ENCODE peak calls at places on chromosomes 12 and 14, in four cellular contexts. L is IMR-90, J is K562, Q is endothelial cell of umbilical vein. H is an unnamed sample. For H3K4me1 and H3K9me1, the result is how much of the 10 kb centered on the place peaks cover.

GRCh38 chr12:102023343-102023930 is 38.4 kb downstream of the WASHC3 start:
- DNase-seq in J (no peak), Q (no peak), L (peak), H (no peak)

GRCh38 chr12:45200497-45201043 is 15.3 kb upstream of the ANO6 start:
- DNase-seq in L (peak), J (no peak), Q (no peak), H (no peak)

GRCh38 chr14:53441789-53442188 is 288.7 kb upstream of the DDHD1 start:
- DNase-seq in Q (no peak), J (no peak), L (no peak), H (no peak)

GRCh38 chr12:95218164-95218851 is 701 bp downstream of the VEZT start:
- DNase-seq in L (peak), J (peak), Q (peak), H (no peak)

GRCh38 chr12:109715310-109716091 is 1.9 kb downstream of the FAM222A start:
- DNase-seq in J (peak), L (no peak), Q (no peak), H (no peak)

GRCh38 chr12:106743270-106743988 is 31.1 kb upstream of the RIC8B start:
- DNase-seq in L (no peak), Q (no peak), J (no peak), H (no peak)

GRCh38 chr14:77782202-77782601 is 17.7 kb upstream of the ADCK1 start:
- DNase-seq in J (no peak), Q (no peak), L (peak), H (no peak)

GRCh38 chr14:97458302-97459137 is 661.3 kb downstream of the VRK1 start:
- DNase-seq in J (no peak), L (no peak), Q (no peak), H (no peak)

GRCh38 chr14:76920572-76921175 is 94.5 kb downstream of the LRRC74A start:
- DNase-seq in L (no peak), J (no peak), Q (no peak), H (no peak)

GRCh38 chr12:117188961-117189724 is 1.1 kb downstream of the FBXO21 start:
- DNase-seq in Q (peak), J (no peak), L (peak), H (no peak)

GRCh38 chr12:56061982-56062381 is 18.0 kb upstream of the ERBB3 start:
- DNase-seq in J (no peak), Q (no peak), L (no peak), H (no peak)

GRCh38 chr12:124684971-124685688 is 117.7 kb upstream of the NCOR2 start:
- DNase-seq in J (no peak), L (peak), Q (no peak), H (no peak)
- H3K4me1 ChIP-seq in J (under half), L (under half), Q (half or more), H (half or more)

GRCh38 chr12:27653661-27654060 is 42.6 kb upstream of the REP15 start:
- DNase-seq in J (no peak), Q (no peak), L (no peak), H (no peak)

GRCh38 chr12:27652174-27652763 is 44.0 kb upstream of the REP15 start:
- DNase-seq in Q (peak), J (peak), L (peak), H (peak)

GRCh38 chr12:27651201-27651600 is 45.0 kb upstream of the REP15 start:
- DNase-seq in J (no peak), Q (no peak), L (peak), H (peak)

GRCh38 chr12:27646149-27646548 is 50.1 kb upstream of the REP15 start:
- DNase-seq in L (no peak), Q (no peak), J (no peak), H (no peak)

DNA sequence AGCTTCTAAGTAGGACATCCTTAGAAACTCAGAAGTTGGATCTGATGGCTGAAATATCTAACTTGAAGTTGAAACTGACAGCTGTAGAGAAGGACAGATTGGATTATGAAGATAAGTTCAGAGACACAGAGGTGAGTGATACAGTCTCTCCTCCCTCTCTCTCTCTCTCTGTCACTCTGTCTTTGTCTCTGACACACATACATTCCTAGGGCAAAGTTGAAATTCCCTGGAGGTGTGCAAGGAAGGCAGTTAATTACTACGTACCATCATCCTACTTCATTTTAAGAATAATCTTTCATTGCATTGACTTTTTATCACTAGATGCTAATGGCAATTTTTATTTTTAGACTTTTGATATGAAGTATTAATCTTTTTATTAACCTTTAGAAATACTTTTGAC is 46.2 kb upstream of the REP15 start:
- DNase-seq in L (no peak), Q (no peak), J (no peak), H (no peak)
- H3K9me1 ChIP-seq in L (under half), Q (under half), J (under half), H (under half)

DNA sequence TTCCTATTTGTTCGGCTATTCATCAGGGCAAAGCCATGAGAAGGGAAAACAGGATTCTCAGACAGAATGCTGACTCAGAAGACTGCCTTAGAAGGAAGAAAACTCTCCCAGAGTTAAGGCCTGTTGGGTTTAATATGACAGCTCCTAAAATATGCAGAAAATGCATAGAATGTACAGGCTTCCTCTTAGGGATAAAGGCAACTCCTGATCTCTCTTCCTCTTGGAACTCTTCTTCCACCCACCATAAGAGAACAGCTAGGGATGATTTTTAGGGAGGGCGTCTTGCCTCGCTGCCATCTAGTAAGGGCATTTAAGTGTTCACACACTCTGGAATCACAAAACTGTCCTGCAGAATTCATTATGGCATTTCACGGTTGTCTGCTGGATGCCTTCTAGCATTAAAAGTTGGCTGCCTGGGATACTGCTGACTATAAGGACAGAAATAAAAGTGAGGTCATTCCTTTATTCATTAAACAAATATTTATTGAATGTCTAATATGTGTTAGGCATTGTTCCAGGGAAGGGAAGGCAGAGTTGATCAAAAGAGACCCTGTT is 73.7 kb downstream of the DCAF5 start:
- DNase-seq in J (no peak), Q (peak), L (peak), H (no peak)
- H3K4me1 ChIP-seq in J (under half), Q (under half), L (under half), H (under half)

DNA sequence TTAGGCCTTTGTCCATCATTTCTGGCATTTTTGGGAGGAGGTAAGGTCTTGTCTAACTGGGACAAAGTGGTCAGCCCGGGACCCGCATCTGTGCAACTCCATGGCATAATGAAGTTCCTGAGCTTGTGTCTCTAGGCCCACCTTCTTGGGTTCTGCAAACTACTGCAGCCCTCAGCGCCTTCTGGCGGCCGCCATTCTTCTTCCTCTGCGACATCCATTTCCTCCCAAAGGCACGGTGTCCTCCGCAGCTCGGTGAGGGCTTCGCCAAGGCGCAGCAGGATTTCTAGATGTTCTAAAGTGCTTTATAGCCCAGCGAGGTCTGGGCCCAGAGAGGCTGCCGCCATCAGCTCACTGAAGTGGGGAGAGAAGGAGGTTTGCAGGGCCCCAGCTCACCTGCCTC is 134.4 kb upstream of the OR4E1 start:
- DNase-seq in Q (no peak), J (no peak), L (no peak), H (no peak)
- H3K9me1 ChIP-seq in Q (under half), J (under half), L (under half), H (under half)

GRCh38 chr14:56905282-56905681 is 95.0 kb upstream of the OTX2 start:
- DNase-seq in J (no peak), L (no peak), Q (no peak), H (no peak)
- H3K4me1 ChIP-seq in J (under half), L (under half), Q (under half), H (under half)

DNA sequence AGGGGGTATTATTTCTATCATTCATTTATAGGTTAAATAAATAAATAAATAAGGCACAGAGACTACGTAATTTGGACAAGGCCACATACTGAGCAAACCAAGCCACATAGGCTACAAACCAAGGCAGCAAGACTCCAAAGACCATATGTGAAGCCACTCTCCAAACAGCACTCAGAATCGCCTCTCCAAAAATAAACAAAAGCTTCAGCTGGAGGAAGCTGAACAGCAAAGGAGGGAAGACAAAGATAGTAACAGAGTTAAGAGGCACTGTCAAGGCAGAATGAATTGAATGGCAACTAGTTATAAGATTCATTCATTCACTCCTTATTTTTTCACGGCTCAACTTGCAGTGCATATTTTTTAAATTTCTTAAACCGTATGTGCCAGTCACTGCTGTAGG is 200.5 kb upstream of the GRIP1 start:
- DNase-seq in L (no peak), J (no peak), Q (no peak), H (no peak)
- H3K9me1 ChIP-seq in L (under half), J (under half), Q (under half), H (under half)

GRCh38 chr12:53298154-53298553 is 1.3 kb upstream of the MYG1 start:
- DNase-seq in Q (peak), J (no peak), L (peak), H (no peak)
- H3K4me1 ChIP-seq in Q (under half), J (under half), L (under half), H (under half)

DNA sequence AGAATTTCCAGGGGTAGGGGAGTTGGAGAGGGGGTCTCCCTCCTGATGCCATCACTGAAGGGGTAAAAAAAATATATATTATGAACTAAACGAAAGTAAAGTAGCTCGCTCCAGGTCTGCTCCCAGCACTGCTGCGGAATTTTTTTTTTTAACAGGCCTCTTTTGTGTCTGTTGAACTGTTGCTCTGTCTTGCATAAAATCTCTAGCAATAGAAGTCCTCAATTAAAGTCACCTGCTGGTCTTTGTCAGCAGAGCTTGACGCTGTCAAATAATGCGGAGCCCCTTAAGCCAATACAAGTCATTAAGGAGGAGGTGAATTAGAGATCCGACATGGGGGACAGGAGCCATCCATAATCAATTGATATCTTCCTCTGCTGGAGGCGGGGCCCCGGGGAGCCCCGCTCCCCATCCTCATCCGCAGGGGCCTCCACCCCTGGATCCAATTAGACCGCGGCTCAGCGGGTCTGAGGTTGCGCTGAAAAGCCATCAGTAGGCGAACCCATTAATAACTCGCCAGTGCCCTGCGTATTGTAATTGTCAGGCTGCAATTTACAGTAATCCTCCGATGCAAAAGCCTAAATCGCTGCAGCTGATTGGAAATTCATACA is 85.6 kb downstream of the DICER1 start:
- DNase-seq in L (no peak), Q (no peak), J (no peak), H (no peak)
- H3K9me1 ChIP-seq in L (under half), Q (under half), J (under half), H (under half)

H was measured in keratinocyte.